ENCODE peak calls at places on chromosome 5, in four cellular contexts. One of them, this sample, is unnamed.

GRCh38 chr5:82330506-82330905 is 52.4 kb upstream of the RPS23 start:
- DNase-seq in B cell: no peak
- DNase-seq in activated T-helper 1 cell treated with anti-CD3 and anti-CD28 coated beads, Interleukin-12 subunit alpha, Interleukin-12 subunit beta, Interleukin-2, Interleukin-4 antibody, amounts not matched to agents 30 ng/mL and 10 ng/mL and 1 ng/mL, durations not matched to agents 14 hours and 24 hours and 36 hours: no peak
- DNase-seq in OCI-LY7: no peak
- DNase-seq in this sample: no peak

GRCh38 chr5:15727375-15727774 is 227.4 kb downstream of the FBXL7 start:
- DNase-seq in B cell: no peak
- DNase-seq in OCI-LY7: no peak
- DNase-seq in activated T-helper 1 cell treated with anti-CD3 and anti-CD28 coated beads, Interleukin-12 subunit alpha, Interleukin-12 subunit beta, Interleukin-2, Interleukin-4 antibody, amounts not matched to agents 30 ng/mL and 10 ng/mL and 1 ng/mL, durations not matched to agents 14 hours and 24 hours and 36 hours: no peak
- DNase-seq in this sample: no peak

GRCh38 chr5:179619776-179620175 is 3.7 kb downstream of the HNRNPH1 start:
- DNase-seq in OCI-LY7: no peak
- DNase-seq in B cell: no peak
- DNase-seq in activated T-helper 1 cell treated with anti-CD3 and anti-CD28 coated beads, Interleukin-12 subunit alpha, Interleukin-12 subunit beta, Interleukin-2, Interleukin-4 antibody, amounts not matched to agents 30 ng/mL and 10 ng/mL and 1 ng/mL, durations not matched to agents 14 hours and 24 hours and 36 hours: no peak
- DNase-seq in this sample: no peak

GRCh38 chr5:150016537-150016936 is 16.0 kb downstream of the HMGXB3 start:
- DNase-seq in activated T-helper 1 cell treated with anti-CD3 and anti-CD28 coated beads, Interleukin-12 subunit alpha, Interleukin-12 subunit beta, Interleukin-2, Interleukin-4 antibody, amounts not matched to agents 30 ng/mL and 10 ng/mL and 1 ng/mL, durations not matched to agents 14 hours and 24 hours and 36 hours: no peak
- DNase-seq in OCI-LY7: no peak
- DNase-seq in B cell: no peak
- DNase-seq in this sample: no peak

GRCh38 chr5:81310402-81311063 is 9.1 kb downstream of the ZCCHC9 start:
- DNase-seq in OCI-LY7: no peak
- DNase-seq in B cell: no peak
- DNase-seq in activated T-helper 1 cell treated with anti-CD3 and anti-CD28 coated beads, Interleukin-12 subunit alpha, Interleukin-12 subunit beta, Interleukin-2, Interleukin-4 antibody, amounts not matched to agents 30 ng/mL and 10 ng/mL and 1 ng/mL, durations not matched to agents 14 hours and 24 hours and 36 hours: no peak
- DNase-seq in this sample: no peak

GRCh38 chr5:150043657-150044333 is 42.6 kb downstream of the CSF1R start:
- DNase-seq in OCI-LY7: no peak
- DNase-seq in B cell: no peak
- DNase-seq in activated T-helper 1 cell treated with anti-CD3 and anti-CD28 coated beads, Interleukin-12 subunit alpha, Interleukin-12 subunit beta, Interleukin-2, Interleukin-4 antibody, amounts not matched to agents 30 ng/mL and 10 ng/mL and 1 ng/mL, durations not matched to agents 14 hours and 24 hours and 36 hours: no peak
- DNase-seq in this sample: no peak

GRCh38 chr5:108295588-108296368 is 86.1 kb downstream of the FBXL17 start:
- DNase-seq in activated T-helper 1 cell treated with anti-CD3 and anti-CD28 coated beads, Interleukin-12 subunit alpha, Interleukin-12 subunit beta, Interleukin-2, Interleukin-4 antibody, amounts not matched to agents 30 ng/mL and 10 ng/mL and 1 ng/mL, durations not matched to agents 14 hours and 24 hours and 36 hours: no peak
- DNase-seq in OCI-LY7: no peak
- DNase-seq in B cell: no peak
- DNase-seq in this sample: no peak

GRCh38 chr5:177089146-177089545 is 2.4 kb downstream of the FGFR4 start:
- DNase-seq in B cell: no peak
- DNase-seq in OCI-LY7: no peak
- DNase-seq in activated T-helper 1 cell treated with anti-CD3 and anti-CD28 coated beads, Interleukin-12 subunit alpha, Interleukin-12 subunit beta, Interleukin-2, Interleukin-4 antibody, amounts not matched to agents 30 ng/mL and 10 ng/mL and 1 ng/mL, durations not matched to agents 14 hours and 24 hours and 36 hours: no peak
- DNase-seq in this sample: no peak

GRCh38 chr5:140312067-140312790 is 9.3 kb upstream of the PFDN1 start:
- DNase-seq in OCI-LY7: no peak
- DNase-seq in activated T-helper 1 cell treated with anti-CD3 and anti-CD28 coated beads, Interleukin-12 subunit alpha, Interleukin-12 subunit beta, Interleukin-2, Interleukin-4 antibody, amounts not matched to agents 30 ng/mL and 10 ng/mL and 1 ng/mL, durations not matched to agents 14 hours and 24 hours and 36 hours: no peak
- DNase-seq in B cell: no peak
- DNase-seq in this sample: no peak